ENCODE peak calls at places on chromosomes 12 and 14, in nine cellular contexts. One of them, this sample, is unnamed. For H3K9me3, the result is how much of the 10 kb centered on the place peaks cover.

GRCh38 chr14:35369701-35370191 is 34.8 kb downstream of the NFKBIA start:
- DNase-seq in uterus: no peak
- DNase-seq in left lung: no peak
- DNase-seq in AG04450: no peak
- DNase-seq in psoas muscle: no peak
- DNase-seq in cardiac muscle cell: no peak
- DNase-seq in fibroblast of lung: peak
- DNase-seq in A549: peak
- DNase-seq in body of pancreas: no peak
- DNase-seq in this sample: no peak

GRCh38 chr12:78470354-78471195 is 394.0 kb upstream of the SYT1 start:
- DNase-seq in psoas muscle: no peak
- DNase-seq in A549: peak
- DNase-seq in uterus: no peak
- DNase-seq in fibroblast of lung: peak
- DNase-seq in left lung: no peak
- DNase-seq in body of pancreas: peak
- DNase-seq in AG04450: no peak
- DNase-seq in cardiac muscle cell: peak
- DNase-seq in this sample: no peak

GRCh38 chr14:68644101-68644500 is 148.8 kb downstream of the ZFP36L1 start:
- DNase-seq in A549: no peak
- DNase-seq in AG04450: no peak
- DNase-seq in cardiac muscle cell: no peak
- DNase-seq in psoas muscle: no peak
- DNase-seq in fibroblast of lung: no peak
- DNase-seq in uterus: no peak
- DNase-seq in body of pancreas: no peak
- DNase-seq in left lung: no peak
- DNase-seq in this sample: peak

GRCh38 chr14:75927564-75928087 is 54.2 kb downstream of the TGFB3 start:
- DNase-seq in cardiac muscle cell: no peak
- DNase-seq in fibroblast of lung: no peak
- DNase-seq in left lung: no peak
- DNase-seq in body of pancreas: no peak
- DNase-seq in AG04450: no peak
- DNase-seq in uterus: no peak
- DNase-seq in A549: no peak
- DNase-seq in psoas muscle: no peak
- DNase-seq in this sample: no peak

GRCh38 chr12:31386364-31386777 is 60.4 kb upstream of the SINHCAF start:
- DNase-seq in A549: no peak
- DNase-seq in AG04450: no peak
- DNase-seq in body of pancreas: no peak
- DNase-seq in psoas muscle: no peak
- DNase-seq in cardiac muscle cell: peak
- DNase-seq in left lung: no peak
- DNase-seq in fibroblast of lung: no peak
- DNase-seq in uterus: no peak
- DNase-seq in this sample: no peak

GRCh38 chr12:5096241-5096880 is 52.7 kb downstream of the KCNA5 start:
- DNase-seq in A549: no peak
- DNase-seq in AG04450: peak
- DNase-seq in body of pancreas: no peak
- DNase-seq in uterus: no peak
- DNase-seq in psoas muscle: no peak
- DNase-seq in fibroblast of lung: peak
- DNase-seq in cardiac muscle cell: peak
- DNase-seq in left lung: no peak
- DNase-seq in this sample: no peak

GRCh38 chr12:13223941-13224340 is 27.4 kb downstream of the EMP1 start:
- DNase-seq in A549: no peak
- DNase-seq in fibroblast of lung: peak
- DNase-seq in psoas muscle: no peak
- DNase-seq in body of pancreas: no peak
- DNase-seq in uterus: no peak
- DNase-seq in AG04450: no peak
- DNase-seq in cardiac muscle cell: no peak
- DNase-seq in left lung: no peak
- DNase-seq in this sample: no peak

GRCh38 chr12:27984275-27984674 is 11.7 kb upstream of the PTHLH start:
- DNase-seq in uterus: no peak
- DNase-seq in fibroblast of lung: peak
- DNase-seq in cardiac muscle cell: no peak
- DNase-seq in A549: peak
- DNase-seq in body of pancreas: no peak
- DNase-seq in AG04450: no peak
- DNase-seq in left lung: no peak
- DNase-seq in psoas muscle: no peak
- DNase-seq in this sample: no peak

GRCh38 chr14:74401504-74402241 is 24.3 kb downstream of the SYNDIG1L start:
- DNase-seq in left lung: no peak
- DNase-seq in A549: no peak
- DNase-seq in cardiac muscle cell: peak
- DNase-seq in AG04450: no peak
- DNase-seq in body of pancreas: peak
- DNase-seq in psoas muscle: peak
- DNase-seq in fibroblast of lung: no peak
- DNase-seq in uterus: no peak
- DNase-seq in this sample: no peak

GRCh38 chr14:87461704-87462103 is 531.3 kb downstream of the GALC start:
- DNase-seq in cardiac muscle cell: peak
- DNase-seq in uterus: no peak
- DNase-seq in body of pancreas: no peak
- DNase-seq in psoas muscle: no peak
- DNase-seq in A549: no peak
- DNase-seq in AG04450: no peak
- DNase-seq in left lung: no peak
- DNase-seq in fibroblast of lung: no peak
- DNase-seq in this sample: no peak

GRCh38 chr12:60174476-60174875 is 578.6 kb downstream of the SLC16A7 start:
- DNase-seq in AG04450: no peak
- DNase-seq in left lung: no peak
- DNase-seq in cardiac muscle cell: no peak
- DNase-seq in A549: no peak
- DNase-seq in psoas muscle: no peak
- DNase-seq in uterus: no peak
- DNase-seq in body of pancreas: no peak
- DNase-seq in fibroblast of lung: peak
- DNase-seq in this sample: no peak

GRCh38 chr14:105962532-105962931 is 436.1 kb downstream of the TMEM121 start:
- DNase-seq in cardiac muscle cell: no peak
- DNase-seq in AG04450: no peak
- DNase-seq in fibroblast of lung: no peak
- DNase-seq in uterus: no peak
- DNase-seq in psoas muscle: no peak
- DNase-seq in left lung: no peak
- DNase-seq in A549: no peak
- DNase-seq in body of pancreas: no peak
- DNase-seq in this sample: no peak

GRCh38 chr14:28308727-28309126 is 457.9 kb upstream of the FOXG1 start:
- DNase-seq in psoas muscle: no peak
- DNase-seq in uterus: no peak
- DNase-seq in A549: peak
- DNase-seq in body of pancreas: no peak
- DNase-seq in left lung: no peak
- DNase-seq in AG04450: no peak
- DNase-seq in cardiac muscle cell: no peak
- DNase-seq in fibroblast of lung: peak
- DNase-seq in this sample: no peak

GRCh38 chr12:85280138-85280983 is at the start of gene ALX1:
- DNase-seq in fibroblast of lung: peak
- DNase-seq in AG04450: no peak
- DNase-seq in psoas muscle: no peak
- DNase-seq in body of pancreas: no peak
- DNase-seq in left lung: peak
- DNase-seq in cardiac muscle cell: peak
- DNase-seq in uterus: peak
- DNase-seq in A549: peak
- DNase-seq in this sample: no peak

GRCh38 chr12:118020036-118020435 is 3.5 kb downstream of the RFC5 start:
- DNase-seq in fibroblast of lung: no peak
- DNase-seq in A549: no peak
- DNase-seq in left lung: no peak
- DNase-seq in body of pancreas: no peak
- DNase-seq in cardiac muscle cell: no peak
- DNase-seq in uterus: no peak
- DNase-seq in psoas muscle: no peak
- DNase-seq in AG04450: no peak
- DNase-seq in this sample: no peak

GRCh38 chr12:65670775-65671174 is 153.5 kb upstream of the HMGA2 start:
- DNase-seq in A549: no peak
- DNase-seq in psoas muscle: no peak
- DNase-seq in fibroblast of lung: peak
- DNase-seq in body of pancreas: no peak
- DNase-seq in left lung: no peak
- DNase-seq in AG04450: no peak
- DNase-seq in cardiac muscle cell: no peak
- DNase-seq in uterus: no peak
- DNase-seq in this sample: no peak

GRCh38 chr14:99802301-99803105 is 9.3 kb downstream of the EML1 start:
- DNase-seq in AG04450: no peak
- DNase-seq in body of pancreas: no peak
- DNase-seq in fibroblast of lung: no peak
- DNase-seq in psoas muscle: no peak
- DNase-seq in A549: peak
- DNase-seq in left lung: no peak
- DNase-seq in cardiac muscle cell: no peak
- DNase-seq in uterus: no peak
- DNase-seq in this sample: no peak

GRCh38 chr12:4518106-4518728 is 20.5 kb upstream of the RAD51AP1 start:
- DNase-seq in body of pancreas: no peak
- DNase-seq in uterus: no peak
- DNase-seq in A549: peak
- DNase-seq in AG04450: peak
- DNase-seq in psoas muscle: no peak
- DNase-seq in left lung: no peak
- DNase-seq in fibroblast of lung: peak
- DNase-seq in cardiac muscle cell: no peak
- DNase-seq in this sample: no peak

GRCh38 chr12:81208193-81208946 is 130.5 kb downstream of the ACSS3 start:
- DNase-seq in fibroblast of lung: no peak
- DNase-seq in psoas muscle: no peak
- DNase-seq in cardiac muscle cell: no peak
- DNase-seq in AG04450: no peak
- DNase-seq in body of pancreas: no peak
- DNase-seq in A549: no peak
- DNase-seq in uterus: no peak
- DNase-seq in left lung: no peak
- DNase-seq in this sample: no peak

GRCh38 chr14:100422556-100423420 is 99.6 kb downstream of the SLC25A47 start:
- DNase-seq in psoas muscle: no peak
- DNase-seq in cardiac muscle cell: no peak
- DNase-seq in left lung: no peak
- DNase-seq in body of pancreas: no peak
- DNase-seq in uterus: no peak
- DNase-seq in A549: no peak
- DNase-seq in fibroblast of lung: peak
- DNase-seq in AG04450: no peak
- DNase-seq in this sample: no peak

GRCh38 chr14:22221508-22221907 is 367.5 kb downstream of the DAD1 start:
- DNase-seq in fibroblast of lung: peak
- DNase-seq in left lung: no peak
- DNase-seq in A549: peak
- DNase-seq in body of pancreas: no peak
- DNase-seq in uterus: no peak
- DNase-seq in psoas muscle: no peak
- DNase-seq in AG04450: no peak
- DNase-seq in cardiac muscle cell: no peak
- DNase-seq in this sample: no peak
- TF ChIP-seq CTCF in fibroblast of lung: peak
- TF ChIP-seq CTCF in left lung: peak
- TF ChIP-seq CTCF in A549: peak
- TF ChIP-seq CTCF in body of pancreas: no peak
- TF ChIP-seq CTCF in uterus: no peak
- TF ChIP-seq CTCF in psoas muscle: no peak
- TF ChIP-seq CTCF in AG04450: peak
- TF ChIP-seq CTCF in cardiac muscle cell: peak
- TF ChIP-seq CTCF in this sample: no peak

GRCh38 chr12:110107369-110108281 is 16.5 kb upstream of the IFT81 start:
- DNase-seq in psoas muscle: peak
- DNase-seq in cardiac muscle cell: no peak
- DNase-seq in AG04450: peak
- DNase-seq in uterus: peak
- DNase-seq in A549: peak
- DNase-seq in body of pancreas: peak
- DNase-seq in fibroblast of lung: peak
- DNase-seq in left lung: no peak
- DNase-seq in this sample: peak
- H3K4me3 ChIP-seq in psoas muscle: no peak
- H3K4me3 ChIP-seq in cardiac muscle cell: no peak
- H3K4me3 ChIP-seq in AG04450: no peak
- H3K4me3 ChIP-seq in uterus: no peak
- H3K4me3 ChIP-seq in A549: peak
- H3K4me3 ChIP-seq in body of pancreas: no peak
- H3K4me3 ChIP-seq in fibroblast of lung: no peak
- H3K4me3 ChIP-seq in left lung: no peak
- H3K4me3 ChIP-seq in this sample: no peak

GRCh38 chr12:133080051-133080618 is 588 bp upstream of the ZNF140 start:
- DNase-seq in A549: peak
- DNase-seq in fibroblast of lung: peak
- DNase-seq in cardiac muscle cell: peak
- DNase-seq in AG04450: peak
- DNase-seq in body of pancreas: peak
- DNase-seq in uterus: peak
- DNase-seq in left lung: peak
- DNase-seq in psoas muscle: peak
- DNase-seq in this sample: peak

GRCh38 chr12:133080619-133081407 is at the start of gene ZNF140:
- DNase-seq in psoas muscle: peak
- DNase-seq in left lung: peak
- DNase-seq in AG04450: peak
- DNase-seq in uterus: peak
- DNase-seq in cardiac muscle cell: peak
- DNase-seq in body of pancreas: peak
- DNase-seq in A549: peak
- DNase-seq in fibroblast of lung: peak
- DNase-seq in this sample: peak

GRCh38 chr12:133081408-133081806 is 684 bp downstream of the ZNF140 start:
- DNase-seq in AG04450: no peak
- DNase-seq in cardiac muscle cell: no peak
- DNase-seq in fibroblast of lung: no peak
- DNase-seq in psoas muscle: no peak
- DNase-seq in left lung: no peak
- DNase-seq in uterus: peak
- DNase-seq in A549: no peak
- DNase-seq in body of pancreas: peak
- DNase-seq in this sample: no peak

GRCh38 chr12:133083345-133083744 is 2.6 kb downstream of the ZNF140 start:
- DNase-seq in A549: no peak
- DNase-seq in cardiac muscle cell: no peak
- DNase-seq in body of pancreas: no peak
- DNase-seq in AG04450: no peak
- DNase-seq in left lung: no peak
- DNase-seq in fibroblast of lung: no peak
- DNase-seq in psoas muscle: no peak
- DNase-seq in uterus: no peak
- DNase-seq in this sample: no peak
- H3K9me3 ChIP-seq in A549: half or more
- H3K9me3 ChIP-seq in cardiac muscle cell: under half
- H3K9me3 ChIP-seq in body of pancreas: under half
- H3K9me3 ChIP-seq in AG04450: half or more
- H3K9me3 ChIP-seq in left lung: half or more
- H3K9me3 ChIP-seq in fibroblast of lung: under half
- H3K9me3 ChIP-seq in psoas muscle: half or more
- H3K9me3 ChIP-seq in uterus: half or more
- H3K9me3 ChIP-seq in this sample: under half

GRCh38 chr12:42953021-42953420 is 363.5 kb upstream of the PRICKLE1 start:
- DNase-seq in fibroblast of lung: no peak
- DNase-seq in left lung: no peak
- DNase-seq in body of pancreas: no peak
- DNase-seq in cardiac muscle cell: no peak
- DNase-seq in uterus: no peak
- DNase-seq in A549: no peak
- DNase-seq in psoas muscle: no peak
- DNase-seq in AG04450: no peak
- DNase-seq in this sample: no peak
- TF ChIP-seq CTCF in fibroblast of lung: no peak
- TF ChIP-seq CTCF in left lung: no peak
- TF ChIP-seq CTCF in body of pancreas: no peak
- TF ChIP-seq CTCF in cardiac muscle cell: no peak
- TF ChIP-seq CTCF in uterus: no peak
- TF ChIP-seq CTCF in A549: no peak
- TF ChIP-seq CTCF in psoas muscle: no peak
- TF ChIP-seq CTCF in AG04450: no peak
- TF ChIP-seq CTCF in this sample: no peak

This sample was measured in right atrium auricular region.